ENCODE peak calls at places on chromosomes 2 and 18, in five cellular contexts. One of them, this sample, is unnamed.

GRCh38 chr2:42359894-42360483 is 1.0 kb downstream of the COX7A2L start:
- DNase-seq in fibroblast of mammary gland: peak
- DNase-seq in stimulated activated CD4-positive, alpha-beta T cell treated with anti-CD3 and anti-CD28 coated beads, Interleukin-1b, Interleukin-23, amount 100 ng/mL, for 24 hours: no peak
- DNase-seq in HT1080: peak
- DNase-seq in head of caudate nucleus: no peak
- DNase-seq in this sample: no peak

GRCh38 chr2:45494275-45494977 is 116.6 kb downstream of the SRBD1 start:
- DNase-seq in fibroblast of mammary gland: peak
- DNase-seq in stimulated activated CD4-positive, alpha-beta T cell treated with anti-CD3 and anti-CD28 coated beads, Interleukin-1b, Interleukin-23, amount 100 ng/mL, for 24 hours: no peak
- DNase-seq in HT1080: peak
- DNase-seq in head of caudate nucleus: no peak
- DNase-seq in this sample: peak

GRCh38 chr2:11038641-11039040 is 116.6 kb upstream of the SLC66A3 start:
- DNase-seq in fibroblast of mammary gland: no peak
- DNase-seq in stimulated activated CD4-positive, alpha-beta T cell treated with anti-CD3 and anti-CD28 coated beads, Interleukin-1b, Interleukin-23, amount 100 ng/mL, for 24 hours: no peak
- DNase-seq in HT1080: no peak
- DNase-seq in head of caudate nucleus: no peak
- DNase-seq in this sample: no peak

GRCh38 chr18:69787825-69788547 is 159.7 kb downstream of the CD226 start:
- DNase-seq in fibroblast of mammary gland: peak
- DNase-seq in stimulated activated CD4-positive, alpha-beta T cell treated with anti-CD3 and anti-CD28 coated beads, Interleukin-1b, Interleukin-23, amount 100 ng/mL, for 24 hours: no peak
- DNase-seq in HT1080: peak
- DNase-seq in head of caudate nucleus: no peak
- DNase-seq in this sample: no peak

GRCh38 chr2:223513771-223514455 is 88.2 kb downstream of the SCG2 start:
- DNase-seq in fibroblast of mammary gland: peak
- DNase-seq in stimulated activated CD4-positive, alpha-beta T cell treated with anti-CD3 and anti-CD28 coated beads, Interleukin-1b, Interleukin-23, amount 100 ng/mL, for 24 hours: no peak
- DNase-seq in HT1080: peak
- DNase-seq in head of caudate nucleus: no peak
- DNase-seq in this sample: no peak

GRCh38 chr2:20977497-20977896 is 66.4 kb downstream of the APOB start:
- DNase-seq in fibroblast of mammary gland: no peak
- DNase-seq in stimulated activated CD4-positive, alpha-beta T cell treated with anti-CD3 and anti-CD28 coated beads, Interleukin-1b, Interleukin-23, amount 100 ng/mL, for 24 hours: no peak
- DNase-seq in HT1080: no peak
- DNase-seq in head of caudate nucleus: no peak
- DNase-seq in this sample: no peak

GRCh38 chr2:10901565-10901964 is 10.2 kb upstream of the KCNF1 start:
- DNase-seq in fibroblast of mammary gland: no peak
- DNase-seq in stimulated activated CD4-positive, alpha-beta T cell treated with anti-CD3 and anti-CD28 coated beads, Interleukin-1b, Interleukin-23, amount 100 ng/mL, for 24 hours: no peak
- DNase-seq in HT1080: no peak
- DNase-seq in head of caudate nucleus: peak
- DNase-seq in this sample: no peak

GRCh38 chr18:11795916-11796315 is 55.3 kb upstream of the CHMP1B start:
- DNase-seq in fibroblast of mammary gland: no peak
- DNase-seq in stimulated activated CD4-positive, alpha-beta T cell treated with anti-CD3 and anti-CD28 coated beads, Interleukin-1b, Interleukin-23, amount 100 ng/mL, for 24 hours: no peak
- DNase-seq in HT1080: no peak
- DNase-seq in head of caudate nucleus: no peak
- DNase-seq in this sample: no peak

GRCh38 chr2:95025406-95026319 is at the start of gene MAL:
- DNase-seq in fibroblast of mammary gland: no peak
- DNase-seq in stimulated activated CD4-positive, alpha-beta T cell treated with anti-CD3 and anti-CD28 coated beads, Interleukin-1b, Interleukin-23, amount 100 ng/mL, for 24 hours: peak
- DNase-seq in HT1080: no peak
- DNase-seq in head of caudate nucleus: peak
- DNase-seq in this sample: peak

GRCh38 chr18:59705145-59705544 is 7.9 kb upstream of the CCBE1 start:
- DNase-seq in fibroblast of mammary gland: no peak
- DNase-seq in stimulated activated CD4-positive, alpha-beta T cell treated with anti-CD3 and anti-CD28 coated beads, Interleukin-1b, Interleukin-23, amount 100 ng/mL, for 24 hours: no peak
- DNase-seq in HT1080: no peak
- DNase-seq in head of caudate nucleus: no peak
- DNase-seq in this sample: no peak

GRCh38 chr2:209368924-209369323 is 54.9 kb upstream of the MAP2 start:
- DNase-seq in fibroblast of mammary gland: peak
- DNase-seq in stimulated activated CD4-positive, alpha-beta T cell treated with anti-CD3 and anti-CD28 coated beads, Interleukin-1b, Interleukin-23, amount 100 ng/mL, for 24 hours: no peak
- DNase-seq in HT1080: peak
- DNase-seq in head of caudate nucleus: no peak
- DNase-seq in this sample: no peak

GRCh38 chr2:200584639-200585038 is 1.2 kb upstream of the AOX1 start:
- DNase-seq in fibroblast of mammary gland: no peak
- DNase-seq in stimulated activated CD4-positive, alpha-beta T cell treated with anti-CD3 and anti-CD28 coated beads, Interleukin-1b, Interleukin-23, amount 100 ng/mL, for 24 hours: no peak
- DNase-seq in HT1080: no peak
- DNase-seq in head of caudate nucleus: no peak
- DNase-seq in this sample: no peak

GRCh38 chr2:96608459-96609455 is 29.4 kb downstream of the KANSL3 start:
- DNase-seq in fibroblast of mammary gland: peak
- DNase-seq in stimulated activated CD4-positive, alpha-beta T cell treated with anti-CD3 and anti-CD28 coated beads, Interleukin-1b, Interleukin-23, amount 100 ng/mL, for 24 hours: no peak
- DNase-seq in HT1080: no peak
- DNase-seq in head of caudate nucleus: no peak
- DNase-seq in this sample: no peak

GRCh38 chr2:8021942-8022341 is 659.9 kb upstream of the ID2 start:
- DNase-seq in fibroblast of mammary gland: no peak
- DNase-seq in stimulated activated CD4-positive, alpha-beta T cell treated with anti-CD3 and anti-CD28 coated beads, Interleukin-1b, Interleukin-23, amount 100 ng/mL, for 24 hours: no peak
- DNase-seq in HT1080: no peak
- DNase-seq in head of caudate nucleus: no peak
- DNase-seq in this sample: no peak

GRCh38 chr2:1553671-1554295 is 140.5 kb downstream of the TPO start:
- DNase-seq in fibroblast of mammary gland: peak
- DNase-seq in stimulated activated CD4-positive, alpha-beta T cell treated with anti-CD3 and anti-CD28 coated beads, Interleukin-1b, Interleukin-23, amount 100 ng/mL, for 24 hours: no peak
- DNase-seq in HT1080: no peak
- DNase-seq in head of caudate nucleus: no peak
- DNase-seq in this sample: no peak

GRCh38 chr2:174753038-174753633 is 11.1 kb downstream of the CHRNA1 start:
- DNase-seq in fibroblast of mammary gland: no peak
- DNase-seq in stimulated activated CD4-positive, alpha-beta T cell treated with anti-CD3 and anti-CD28 coated beads, Interleukin-1b, Interleukin-23, amount 100 ng/mL, for 24 hours: no peak
- DNase-seq in HT1080: no peak
- DNase-seq in head of caudate nucleus: peak
- DNase-seq in this sample: no peak

GRCh38 chr2:236982693-236983092 is 103.0 kb upstream of the COPS8 start:
- DNase-seq in fibroblast of mammary gland: no peak
- DNase-seq in stimulated activated CD4-positive, alpha-beta T cell treated with anti-CD3 and anti-CD28 coated beads, Interleukin-1b, Interleukin-23, amount 100 ng/mL, for 24 hours: no peak
- DNase-seq in HT1080: no peak
- DNase-seq in head of caudate nucleus: no peak
- DNase-seq in this sample: no peak

GRCh38 chr2:230713331-230714121 is 884 bp downstream of the CAB39 start:
- DNase-seq in fibroblast of mammary gland: no peak
- DNase-seq in stimulated activated CD4-positive, alpha-beta T cell treated with anti-CD3 and anti-CD28 coated beads, Interleukin-1b, Interleukin-23, amount 100 ng/mL, for 24 hours: peak
- DNase-seq in HT1080: no peak
- DNase-seq in head of caudate nucleus: peak
- DNase-seq in this sample: peak

GRCh38 chr2:238305965-238306679 is 14.2 kb upstream of the TRAF3IP1 start:
- DNase-seq in fibroblast of mammary gland: no peak
- DNase-seq in stimulated activated CD4-positive, alpha-beta T cell treated with anti-CD3 and anti-CD28 coated beads, Interleukin-1b, Interleukin-23, amount 100 ng/mL, for 24 hours: no peak
- DNase-seq in HT1080: no peak
- DNase-seq in head of caudate nucleus: no peak
- DNase-seq in this sample: no peak

GRCh38 chr2:67503066-67503795 is 106.1 kb downstream of the ETAA1 start:
- DNase-seq in fibroblast of mammary gland: peak
- DNase-seq in stimulated activated CD4-positive, alpha-beta T cell treated with anti-CD3 and anti-CD28 coated beads, Interleukin-1b, Interleukin-23, amount 100 ng/mL, for 24 hours: no peak
- DNase-seq in HT1080: peak
- DNase-seq in head of caudate nucleus: no peak
- DNase-seq in this sample: no peak

GRCh38 chr2:16317211-16317830 is 348.3 kb downstream of the CYRIA start:
- DNase-seq in fibroblast of mammary gland: no peak
- DNase-seq in stimulated activated CD4-positive, alpha-beta T cell treated with anti-CD3 and anti-CD28 coated beads, Interleukin-1b, Interleukin-23, amount 100 ng/mL, for 24 hours: no peak
- DNase-seq in HT1080: no peak
- DNase-seq in head of caudate nucleus: no peak
- DNase-seq in this sample: no peak

GRCh38 chr2:223619486-223620129 is 17.4 kb upstream of the SCG2 start:
- DNase-seq in fibroblast of mammary gland: no peak
- DNase-seq in stimulated activated CD4-positive, alpha-beta T cell treated with anti-CD3 and anti-CD28 coated beads, Interleukin-1b, Interleukin-23, amount 100 ng/mL, for 24 hours: no peak
- DNase-seq in HT1080: no peak
- DNase-seq in head of caudate nucleus: no peak
- DNase-seq in this sample: no peak

This sample was measured in globus pallidus.